ENCODE peak calls at places on chromosomes 13 and 19, in seven cellular contexts. R is nephron progenitor cell; D is lower lobe of right lung; P is CD4-positive, alpha-beta T cell; S is cardiac muscle cell; M is A549; I is neural crest cell. Z is an unnamed sample.

GRCh38 chr13:52651880-52652169 is 811 bp upstream of the SUGT1 start:
- DNase-seq in R (no peak), D (no peak), P (no peak), S (no peak), M (peak), I (no peak), Z (no peak)

GRCh38 chr19:29777916-29778315 is 33.9 kb upstream of the CCNE1 start:
- DNase-seq in R (no peak), D (no peak), P (no peak), S (no peak), M (no peak), I (no peak), Z (no peak)

GRCh38 chr13:76672422-76672821 is 213.8 kb downstream of the KCTD12 start:
- DNase-seq in R (no peak), D (no peak), P (no peak), S (peak), M (no peak), I (no peak), Z (peak)

GRCh38 chr13:97372929-97373328 is 61.0 kb upstream of the RAP2A start:
- DNase-seq in R (no peak), D (no peak), P (no peak), S (no peak), M (no peak), I (no peak), Z (no peak)

GRCh38 chr19:54882758-54883157 is 8.7 kb downstream of the FCAR start:
- DNase-seq in R (no peak), D (no peak), P (no peak), S (no peak), M (no peak), I (no peak), Z (no peak)

GRCh38 chr13:114119196-114119595 is 13.2 kb downstream of the RASA3 start:
- DNase-seq in R (peak), D (peak), P (no peak), S (peak), M (peak), I (no peak), Z (peak)

GRCh38 chr19:50051964-50052363 is 26.2 kb downstream of the ZNF473 start:
- DNase-seq in R (no peak), D (no peak), P (no peak), S (no peak), M (no peak), I (no peak), Z (no peak)

GRCh38 chr13:41577437-41577836 is 120.1 kb downstream of the RGCC start:
- DNase-seq in R (no peak), D (peak), P (no peak), S (peak), M (no peak), I (no peak), Z (peak)

GRCh38 chr13:109813663-109814062 is 27.3 kb upstream of the IRS2 start:
- DNase-seq in R (no peak), D (no peak), P (no peak), S (no peak), M (no peak), I (no peak), Z (no peak)

GRCh38 chr13:35712907-35713685 is 236.6 kb upstream of the MAB21L1 start:
- DNase-seq in R (no peak), D (no peak), P (no peak), S (peak), M (no peak), I (no peak), Z (peak)

GRCh38 chr19:5818594-5818993 is 13.7 kb downstream of the NRTN start:
- DNase-seq in R (no peak), D (no peak), P (no peak), S (no peak), M (no peak), I (no peak), Z (no peak)

GRCh38 chr13:53340505-53341143 is 312.0 kb downstream of the OLFM4 start:
- DNase-seq in R (no peak), D (no peak), P (no peak), S (no peak), M (no peak), I (no peak), Z (no peak)

GRCh38 chr19:7463575-7463974 is 25.3 kb downstream of the PEX11G start:
- DNase-seq in R (no peak), D (no peak), P (no peak), S (no peak), M (no peak), I (no peak), Z (no peak)

GRCh38 chr19:38308006-38308766 is 4.1 kb downstream of the C19orf33 start:
- DNase-seq in R (no peak), D (no peak), P (no peak), S (no peak), M (no peak), I (no peak), Z (no peak)

GRCh38 chr19:29781582-29782580 is 29.9 kb upstream of the CCNE1 start:
- DNase-seq in R (no peak), D (no peak), P (no peak), S (no peak), M (no peak), I (no peak), Z (no peak)

DNA sequence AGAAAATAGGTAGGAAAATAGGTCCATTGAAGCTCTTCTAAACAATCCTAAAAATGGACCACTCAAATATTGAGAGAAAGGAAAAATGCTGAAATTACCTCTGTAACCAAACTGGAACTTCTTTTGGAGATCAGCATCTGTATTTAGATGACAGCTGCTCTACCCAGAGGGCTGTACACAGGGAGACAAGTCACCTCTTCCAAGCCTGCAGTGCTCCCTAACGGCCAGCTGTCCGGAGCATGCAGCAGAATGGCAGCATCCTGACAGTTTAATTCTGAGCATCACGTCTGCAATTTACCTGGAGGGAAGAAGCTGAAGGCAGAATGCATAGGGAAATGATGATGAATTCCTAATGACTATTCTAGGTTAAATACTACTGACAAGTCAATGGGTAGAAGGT is 62.8 kb upstream of the DIAPH3 start:
- DNase-seq in R (peak), D (no peak), P (no peak), S (peak), M (no peak), I (no peak), Z (peak)
- TF ChIP-seq CTCF in R (peak), D (no peak), P (no peak), S (peak), M (no peak), I (peak), Z (peak)

GRCh38 chr19:17075860-17076538 is 422 bp downstream of the MYO9B start:
- DNase-seq in R (no peak), D (peak), P (peak), S (peak), M (peak), I (no peak), Z (peak)
- TF ChIP-seq CTCF in R (no peak), D (no peak), P (no peak), S (no peak), M (no peak), I (no peak), Z (no peak)

DNA sequence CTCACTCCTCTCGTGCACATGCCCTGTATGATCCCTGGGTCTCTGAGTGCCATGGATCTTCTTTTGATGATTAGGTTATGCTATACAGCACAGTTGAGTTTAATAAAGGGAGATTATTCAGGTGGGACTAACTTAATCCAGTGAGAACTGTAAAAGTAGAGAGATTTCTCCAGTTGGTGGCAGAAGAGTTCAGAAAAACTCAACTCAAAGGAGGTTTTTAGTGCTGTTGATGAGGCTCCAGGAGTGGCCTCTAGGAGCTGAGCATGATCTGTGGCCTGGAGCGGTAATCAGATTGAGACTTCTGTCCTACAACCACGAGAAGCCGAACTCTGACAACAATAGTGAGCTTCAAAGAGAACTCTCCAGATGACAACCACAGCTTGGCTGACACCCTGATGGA is 413.5 kb downstream of the ZNF536 start:
- DNase-seq in R (no peak), D (no peak), P (no peak), S (no peak), M (no peak), I (no peak), Z (no peak)
- TF ChIP-seq CTCF in R (no peak), D (no peak), P (no peak), S (no peak), M (no peak), I (no peak), Z (no peak)

DNA sequence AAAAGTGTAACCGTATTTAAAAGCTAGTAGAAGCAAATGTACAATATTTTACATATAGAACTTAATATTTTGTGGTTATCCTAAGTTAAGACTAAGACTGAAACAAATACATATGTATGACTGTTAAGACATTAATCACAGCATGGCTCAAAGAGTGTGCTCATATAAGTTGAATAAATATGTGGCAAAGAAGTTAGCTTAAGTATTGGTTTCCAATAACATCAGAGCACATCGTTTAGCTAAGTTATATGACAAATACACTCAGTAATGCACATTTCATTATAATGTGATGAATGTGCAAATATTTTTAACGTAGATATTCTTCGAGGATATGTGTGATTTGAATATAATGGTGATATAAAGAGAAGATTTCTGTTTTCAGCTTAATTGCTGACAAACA is 253.8 kb downstream of the SLITRK5 start:
- DNase-seq in R (no peak), D (no peak), P (no peak), S (no peak), M (no peak), I (no peak), Z (no peak)
- TF ChIP-seq CTCF in R (no peak), D (no peak), P (no peak), S (no peak), M (no peak), I (no peak), Z (no peak)

GRCh38 chr13:24540236-24541126 is 27.9 kb upstream of the PARP4 start:
- DNase-seq in R (peak), D (peak), P (no peak), S (peak), M (peak), I (peak), Z (peak)
- TF ChIP-seq CTCF in R (peak), D (peak), P (no peak), S (peak), M (peak), I (peak), Z (no peak)

DNA sequence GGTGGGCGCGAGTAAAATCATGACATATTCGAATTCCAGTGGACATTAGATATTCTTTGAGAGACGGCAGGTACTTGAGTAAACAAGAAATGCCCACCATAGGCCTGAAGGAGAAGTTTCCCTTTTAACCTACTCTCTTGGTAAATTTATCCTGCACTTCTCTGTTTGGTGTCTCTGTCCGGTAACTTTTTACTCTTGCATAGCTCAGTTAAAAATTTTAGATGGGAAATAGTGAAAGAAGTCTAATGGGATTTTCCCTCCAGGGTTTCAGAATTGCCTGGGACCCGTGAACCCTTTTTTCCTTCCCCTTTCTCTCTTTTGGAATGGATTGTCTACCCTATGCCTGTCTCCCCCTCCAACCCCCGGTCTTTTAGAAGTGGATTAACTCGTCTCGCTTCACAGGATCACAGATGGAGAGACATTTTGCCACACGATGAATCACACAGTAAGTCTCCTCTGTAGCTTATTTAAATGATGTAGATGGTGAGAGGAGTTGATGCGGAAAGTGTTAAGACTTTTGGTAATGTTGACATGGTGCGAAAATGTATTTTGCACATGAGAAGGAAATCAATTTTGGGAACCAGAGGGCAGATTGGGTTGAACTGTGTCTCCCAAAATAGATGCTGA is 511 bp upstream of the MIPEP start:
- DNase-seq in R (no peak), D (no peak), P (no peak), S (no peak), M (no peak), I (no peak), Z (no peak)
- TF ChIP-seq CTCF in R (no peak), D (no peak), P (peak), S (no peak), M (no peak), I (peak), Z (no peak)

GRCh38 chr19:56671613-56671994 is at the start of gene ZNF835:
- DNase-seq in R (no peak), D (peak), P (peak), S (peak), M (no peak), I (no peak), Z (peak)
- TF ChIP-seq CTCF in R (no peak), D (peak), P (no peak), S (no peak), M (no peak), I (no peak), Z (no peak)

GRCh38 chr19:8610041-8610927 is at the start of gene ADAMTS10:
- DNase-seq in R (peak), D (no peak), P (peak), S (peak), M (no peak), I (peak), Z (peak)

GRCh38 chr19:8608858-8609209 is 1.7 kb downstream of the ADAMTS10 start:
- DNase-seq in R (no peak), D (no peak), P (no peak), S (no peak), M (no peak), I (no peak), Z (no peak)

GRCh38 chr19:8611391-8611883 is 922 bp upstream of the ADAMTS10 start:
- DNase-seq in R (no peak), D (no peak), P (no peak), S (peak), M (no peak), I (no peak), Z (no peak)

GRCh38 chr19:8610928-8611284 is 391 bp upstream of the ADAMTS10 start:
- DNase-seq in R (no peak), D (no peak), P (no peak), S (no peak), M (no peak), I (no peak), Z (no peak)

GRCh38 chr19:8609210-8610040 is 1.1 kb downstream of the ADAMTS10 start:
- DNase-seq in R (peak), D (peak), P (no peak), S (peak), M (peak), I (peak), Z (peak)
- TF ChIP-seq CTCF in R (no peak), D (peak), P (no peak), S (peak), M (no peak), I (peak), Z (peak)

Z was measured in foreskin fibroblast.